ENCODE peak calls at places on chromosomes 1 and 21, in five cellular contexts. X is SJSA1; R is osteoblast; T is heart left ventricle; V is CD8-positive, alpha-beta memory T cell. K is an unnamed sample. For H3K36me3, the result is how much of the 10 kb centered on the place peaks cover.

GRCh38 chr1:160062134-160062533 is 7.8 kb downstream of the KCNJ10 start:
- DNase-seq in V (no peak), R (no peak), X (no peak), T (no peak), K (no peak)

GRCh38 chr21:39660596-39660995 is 47.9 kb downstream of the B3GALT5 start:
- DNase-seq in V (no peak), X (peak), R (no peak), T (peak), K (peak)

GRCh38 chr1:174696026-174696821 is 248.5 kb downstream of the GPR52 start:
- DNase-seq in V (no peak), T (no peak), X (no peak), R (no peak), K (no peak)

GRCh38 chr1:26434161-26434752 is 2.1 kb downstream of the DHDDS start:
- DNase-seq in X (no peak), V (no peak), R (peak), T (no peak), K (no peak)

GRCh38 chr1:218439541-218440295 is 94.6 kb downstream of the TGFB2 start:
- DNase-seq in R (no peak), X (peak), T (no peak), V (no peak), K (no peak)

GRCh38 chr1:98556521-98557158 is 104.9 kb upstream of the SNX7 start:
- DNase-seq in X (no peak), V (no peak), T (no peak), R (no peak), K (no peak)

GRCh38 chr1:25906644-25907300 is 553 bp upstream of the STMN1 start:
- DNase-seq in R (no peak), V (no peak), X (no peak), T (peak), K (peak)

GRCh38 chr1:57254006-57254405 is 169.9 kb downstream of the DAB1 start:
- DNase-seq in R (no peak), V (no peak), X (no peak), T (no peak), K (no peak)

GRCh38 chr21:31731802-31732537 is at the start of gene SCAF4:
- DNase-seq in R (peak), V (peak), T (peak), X (peak), K (peak)

GRCh38 chr1:30749691-30750583 is 7.6 kb downstream of the LAPTM5 start:
- DNase-seq in R (peak), T (no peak), V (peak), X (no peak), K (no peak)

GRCh38 chr1:30314591-30314990 is 408.8 kb downstream of the MATN1 start:
- DNase-seq in V (no peak), X (no peak), T (no peak), R (no peak), K (no peak)

GRCh38 chr1:161973924-161974845 is 49.5 kb downstream of the OLFML2B start:
- DNase-seq in T (no peak), X (no peak), R (peak), V (no peak), K (peak)

GRCh38 chr1:67716800-67717199 is 31.8 kb downstream of the GADD45A start:
- DNase-seq in V (no peak), R (no peak), X (no peak), T (no peak), K (no peak)

GRCh38 chr1:6392081-6392879 is 1.3 kb downstream of the ACOT7 start:
- DNase-seq in V (no peak), X (peak), T (no peak), R (peak), K (no peak)

GRCh38 chr1:153538315-153538821 is 2.4 kb downstream of the S100A5 start:
- DNase-seq in T (no peak), R (no peak), X (no peak), V (no peak), K (no peak)

GRCh38 chr1:80218112-80218511 is 1211.6 kb upstream of the ADGRL4 start:
- DNase-seq in V (no peak), R (peak), T (no peak), X (peak), K (no peak)

DNA sequence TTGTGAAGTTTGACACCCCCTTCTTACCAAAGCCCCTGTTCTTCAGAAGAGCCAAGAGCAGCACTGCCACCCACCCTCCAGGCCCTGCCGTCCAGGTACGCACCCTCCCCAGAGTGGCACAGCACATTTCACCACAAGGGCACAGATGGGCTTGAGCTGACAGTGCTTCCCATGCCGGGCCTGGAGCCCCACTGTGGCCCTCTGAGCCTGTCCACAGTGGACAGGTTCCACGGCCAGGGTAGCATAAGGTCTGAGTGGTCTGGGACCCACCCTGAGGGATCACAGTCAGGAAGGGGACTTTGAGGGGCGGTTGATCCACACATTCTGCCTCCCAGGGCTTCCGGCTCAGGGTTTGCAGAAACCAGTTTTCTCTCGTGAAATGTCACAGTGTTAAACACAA is 28.6 kb upstream of the PDXK start:
- DNase-seq in V (no peak), R (peak), T (no peak), X (no peak), K (no peak)
- H3K36me3 ChIP-seq in V (under half), R (half or more), T (half or more), X (half or more), K (half or more)

DNA sequence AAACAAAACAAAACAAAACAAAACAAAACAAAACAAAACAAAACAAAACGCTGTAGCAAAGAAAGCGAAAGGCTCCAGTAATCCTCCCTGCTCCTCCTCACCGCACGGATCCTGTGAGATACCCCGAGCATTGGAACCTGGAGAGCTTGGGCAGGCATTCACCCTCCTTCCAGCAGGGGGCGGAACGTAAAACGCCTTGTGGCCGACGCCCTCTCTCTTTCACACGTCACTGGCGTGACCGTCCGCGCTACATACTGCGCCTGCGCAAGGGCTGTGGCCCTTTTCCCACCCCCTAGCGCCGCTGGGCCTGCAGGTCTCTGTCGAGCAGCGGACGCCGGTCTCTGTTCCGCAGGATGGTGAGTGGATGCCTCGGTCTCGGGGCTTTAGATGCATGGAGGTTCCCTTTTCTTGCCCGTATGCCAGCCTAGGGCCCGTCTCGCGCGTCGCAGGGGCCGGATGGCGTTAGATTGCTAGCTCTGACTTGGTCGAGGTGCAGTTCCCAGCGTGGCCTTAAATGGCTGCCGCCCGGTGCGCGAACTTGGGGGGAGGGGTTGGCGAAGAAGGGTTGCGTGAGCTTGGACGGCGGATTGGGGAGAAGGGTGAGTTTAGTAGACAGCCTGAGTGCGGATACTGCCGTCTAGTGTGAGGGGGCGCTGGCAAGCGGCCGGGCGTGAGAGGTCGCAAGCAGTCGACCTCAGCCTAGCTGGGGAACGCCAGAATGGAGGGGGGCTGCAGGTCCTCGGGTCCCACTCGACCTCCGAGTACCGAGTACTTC is at the start of gene RPL5:
- DNase-seq in R (peak), V (peak), T (peak), X (peak), K (peak)
- H3K36me3 ChIP-seq in R (under half), V (under half), T (under half), X (under half), K (under half)

DNA sequence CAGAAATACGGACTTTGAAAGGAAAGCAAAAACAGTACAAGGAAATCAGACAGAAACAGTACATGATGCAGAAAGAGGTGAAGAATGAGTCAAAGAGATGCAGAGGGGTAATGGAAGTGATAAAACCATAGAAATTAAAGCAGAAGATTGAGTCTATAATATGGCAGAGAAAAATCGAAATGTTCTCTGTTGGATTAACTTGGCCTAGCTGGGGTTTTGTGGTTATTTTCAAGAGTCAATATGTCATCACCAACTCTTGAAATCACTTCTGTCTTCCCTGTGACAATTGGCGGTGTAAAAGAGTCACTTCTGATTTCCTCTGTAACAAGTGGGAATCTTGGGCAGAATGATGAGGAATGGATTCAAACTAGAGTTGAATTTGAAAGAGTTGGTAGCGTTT is 7.4 kb downstream of the YTHDF2 start:
- DNase-seq in V (no peak), X (no peak), T (no peak), R (no peak), K (no peak)
- H3K36me3 ChIP-seq in V (half or more), X (half or more), T (half or more), R (half or more), K (half or more)

GRCh38 chr1:235011599-235012435 is 116.8 kb downstream of the TOMM20 start:
- DNase-seq in R (peak), X (peak), T (peak), V (peak), K (peak)
- H3K36me3 ChIP-seq in R (under half), X (under half), T (under half), V (under half), K (under half)

GRCh38 chr1:220011620-220012019 is 34.7 kb downstream of the EPRS1 start:
- DNase-seq in X (no peak), R (no peak), T (no peak), V (no peak), K (no peak)

GRCh38 chr1:220003585-220004299 is 42.6 kb downstream of the EPRS1 start:
- DNase-seq in X (no peak), V (no peak), T (no peak), R (no peak), K (no peak)

GRCh38 chr1:220005489-220005888 is 40.8 kb downstream of the EPRS1 start:
- DNase-seq in T (no peak), R (no peak), X (no peak), V (no peak), K (no peak)

GRCh38 chr1:220003015-220003414 is 43.3 kb downstream of the EPRS1 start:
- DNase-seq in X (no peak), V (no peak), R (no peak), T (no peak), K (no peak)

GRCh38 chr1:220007438-220007837 is 38.9 kb downstream of the EPRS1 start:
- DNase-seq in R (no peak), V (no peak), X (no peak), T (no peak), K (no peak)
- H3K36me3 ChIP-seq in R (half or more), V (under half), X (under half), T (half or more), K (half or more)